ENCODE peak calls at places on chromosomes 5 and 9, in six cellular contexts. L, I, P, S, Y and Q are unnamed samples.
A peak's percentile ranks its signal among the peaks of the same experiment; 100 is the strongest.

GRCh38 chr9:90773593-90773992 is 28.0 kb upstream of the SYK start:
- DNase-seq in L (no peak), I (no peak), P (no peak), S (no peak), Y (no peak), Q (no peak)

GRCh38 chr5:82885657-82886389 is 191.4 kb downstream of the TMEM167A start:
- DNase-seq in L (no peak), I (no peak), P (no peak), S (no peak), Y (no peak), Q (no peak)

GRCh38 chr9:109101810-109102209 is 17.9 kb downstream of the TMEM245 start:
- DNase-seq in L (peak; percentile 27), I (no peak), P (no peak), S (no peak), Y (no peak), Q (no peak)

GRCh38 chr5:5886812-5887486 is 464.5 kb downstream of the ICE1 start:
- DNase-seq in L (no peak), I (no peak), P (peak; percentile 12), S (peak; percentile 5), Y (peak; percentile 64), Q (no peak)

GRCh38 chr9:137412431-137412830 is 10.5 kb downstream of the EXD3 start:
- DNase-seq in L (no peak), I (no peak), P (no peak), S (no peak), Y (no peak), Q (no peak)

GRCh38 chr9:123046796-123047195 is 13.3 kb downstream of the GPR21 start:
- DNase-seq in L (no peak), I (no peak), P (no peak), S (no peak), Y (no peak), Q (no peak)

GRCh38 chr5:1111727-1112289 is at the start of gene SLC12A7:
- DNase-seq in L (no peak), I (peak; percentile 63), P (peak; percentile 51), S (peak; percentile 57), Y (peak; percentile 84), Q (peak; percentile 71)

GRCh38 chr5:177232761-177233160 is 70.8 kb downstream of the RAB24 start:
- DNase-seq in L (no peak), I (no peak), P (no peak), S (no peak), Y (no peak), Q (no peak)

GRCh38 chr5:76616206-76616605 is 7.0 kb downstream of the F2RL2 start:
- DNase-seq in L (no peak), I (no peak), P (no peak), S (no peak), Y (no peak), Q (no peak)

GRCh38 chr9:22053178-22053577 is 44.1 kb upstream of the CDKN2B start:
- DNase-seq in L (no peak), I (no peak), P (no peak), S (no peak), Y (no peak), Q (no peak)

DNA sequence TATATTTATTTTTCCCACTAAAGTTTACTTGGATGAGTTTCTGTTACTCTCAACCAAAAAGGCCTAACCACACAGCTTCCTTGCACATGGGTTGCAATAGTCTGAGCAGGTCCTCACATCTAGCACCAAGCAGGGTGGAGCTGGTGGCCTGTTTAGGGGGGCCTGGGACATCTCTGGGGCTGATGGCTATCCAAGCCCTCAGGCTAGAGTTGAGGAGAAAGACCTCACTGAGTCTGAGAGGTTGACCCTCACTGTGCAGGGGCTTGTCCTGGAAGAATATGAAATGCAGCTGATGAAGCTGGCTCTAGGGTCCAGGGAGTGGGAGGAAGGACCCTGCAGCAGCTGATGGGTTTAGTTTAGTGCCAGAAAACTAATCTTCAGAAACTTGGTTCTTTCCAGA is 217.1 kb upstream of the MVB12B start:
- DNase-seq in L (no peak), I (no peak), P (no peak), S (no peak), Y (no peak), Q (no peak)
- H3K27ac ChIP-seq in L (no peak overlapping the region), I (no peak overlapping the region), P (no peak overlapping the region), S (no peak overlapping the region), Y (no peak overlapping the region), Q (no peak overlapping the region)

DNA sequence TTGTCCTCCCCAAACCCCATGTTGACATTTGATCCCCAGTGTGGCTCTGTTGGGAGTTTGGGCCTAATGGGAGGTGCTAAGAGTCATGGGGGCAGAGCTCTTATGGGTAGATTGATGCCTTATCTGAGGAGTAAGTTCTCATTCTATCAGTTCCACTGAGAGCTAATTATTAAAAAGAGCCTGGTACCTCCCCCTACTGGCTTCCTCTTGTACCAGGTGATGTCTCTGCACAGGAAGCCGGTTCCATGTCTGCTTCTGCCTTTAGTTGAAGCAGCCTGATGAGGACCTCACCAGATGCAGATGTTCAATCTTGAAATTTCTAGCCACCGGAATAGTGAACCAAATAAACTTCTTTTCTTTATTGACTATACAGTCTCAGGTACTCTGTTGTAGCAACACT is 10.8 kb downstream of the GABRB2 start:
- DNase-seq in L (no peak), I (no peak), P (no peak), S (no peak), Y (no peak), Q (no peak)
- TF ChIP-seq CTCF in L (no peak), I (no peak), P (no peak), S (no peak), Y (no peak), Q (no peak)

GRCh38 chr5:38149815-38150195 is 108.6 kb upstream of the EGFLAM start:
- DNase-seq in L (no peak), I (no peak), P (no peak), S (no peak), Y (no peak), Q (no peak)

GRCh38 chr5:38157024-38157423 is 101.3 kb upstream of the EGFLAM start:
- DNase-seq in L (no peak), I (no peak), P (no peak), S (no peak), Y (no peak), Q (no peak)

GRCh38 chr5:38151878-38152277 is 106.5 kb upstream of the EGFLAM start:
- DNase-seq in L (no peak), I (no peak), P (no peak), S (no peak), Y (no peak), Q (no peak)

GRCh38 chr5:38154615-38155204 is 103.6 kb upstream of the EGFLAM start:
- DNase-seq in L (no peak), I (no peak), P (no peak), S (no peak), Y (no peak), Q (no peak)
- H3K27me3 ChIP-seq in L (peaks cover 67% of the 10 kb centered on the region), I (peaks cover 3% of the 10 kb centered on the region), P (no peaks in the 10 kb centered on the region), S (no peaks in the 10 kb centered on the region), Y (no peaks in the 10 kb centered on the region), Q (peaks cover 22% of the 10 kb centered on the region)

GRCh38 chr5:107598958-107599357 is 71.8 kb downstream of the EFNA5 start:
- DNase-seq in L (no peak), I (no peak), P (no peak), S (no peak), Y (no peak), Q (no peak)

GRCh38 chr5:107592515-107592914 is 78.2 kb downstream of the EFNA5 start:
- DNase-seq in L (no peak), I (no peak), P (no peak), S (no peak), Y (no peak), Q (no peak)

GRCh38 chr5:107597803-107598202 is 72.9 kb downstream of the EFNA5 start:
- DNase-seq in L (no peak), I (no peak), P (no peak), S (no peak), Y (no peak), Q (no peak)

GRCh38 chr5:107593009-107593408 is 77.7 kb downstream of the EFNA5 start:
- DNase-seq in L (no peak), I (no peak), P (no peak), S (no peak), Y (no peak), Q (no peak)

DNA sequence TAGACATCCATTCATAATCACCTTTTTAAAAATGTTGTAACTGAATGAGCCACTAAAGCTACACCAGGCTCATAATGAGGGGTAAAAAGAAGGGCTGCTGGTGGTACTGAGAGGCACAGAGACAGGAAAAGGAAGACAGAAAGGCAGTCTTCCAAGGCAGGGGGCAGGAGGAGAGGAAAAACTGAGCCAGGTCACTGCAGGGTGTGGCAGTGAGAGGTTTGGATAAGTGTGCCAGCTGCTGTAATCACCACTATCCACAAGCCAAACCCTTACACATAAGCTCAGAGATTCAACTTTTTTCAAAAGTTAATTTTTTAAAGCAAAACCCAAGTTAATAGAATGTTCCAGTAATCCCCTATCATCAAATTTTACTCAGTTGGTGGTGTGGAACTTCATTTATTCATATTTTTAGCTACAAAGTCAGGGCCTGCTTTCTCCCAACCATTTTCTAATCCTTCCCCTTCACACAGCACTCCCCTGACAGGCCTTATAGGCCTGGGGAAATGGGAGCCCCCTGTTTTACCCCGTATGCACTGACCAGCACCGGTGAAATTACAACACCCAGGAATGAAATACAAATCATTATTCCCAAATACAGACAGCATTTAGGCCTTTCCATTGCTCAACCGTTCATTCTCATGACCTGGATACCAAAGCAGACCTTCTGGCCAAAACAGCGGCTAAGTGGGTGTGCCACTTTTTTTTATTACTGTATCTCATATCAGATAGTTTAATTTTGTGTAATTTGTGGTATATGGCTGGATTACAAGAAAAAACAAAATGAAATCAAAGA is 76.3 kb downstream of the EFNA5 start:
- DNase-seq in L (no peak), I (no peak), P (no peak), S (no peak), Y (no peak), Q (no peak)
- H3K27ac ChIP-seq in L (no peak overlapping the region), I (peak overlapping the region; percentile 31), P (no peak overlapping the region), S (no peak overlapping the region), Y (no peak overlapping the region), Q (peak overlapping the region; percentile 64)

DNA sequence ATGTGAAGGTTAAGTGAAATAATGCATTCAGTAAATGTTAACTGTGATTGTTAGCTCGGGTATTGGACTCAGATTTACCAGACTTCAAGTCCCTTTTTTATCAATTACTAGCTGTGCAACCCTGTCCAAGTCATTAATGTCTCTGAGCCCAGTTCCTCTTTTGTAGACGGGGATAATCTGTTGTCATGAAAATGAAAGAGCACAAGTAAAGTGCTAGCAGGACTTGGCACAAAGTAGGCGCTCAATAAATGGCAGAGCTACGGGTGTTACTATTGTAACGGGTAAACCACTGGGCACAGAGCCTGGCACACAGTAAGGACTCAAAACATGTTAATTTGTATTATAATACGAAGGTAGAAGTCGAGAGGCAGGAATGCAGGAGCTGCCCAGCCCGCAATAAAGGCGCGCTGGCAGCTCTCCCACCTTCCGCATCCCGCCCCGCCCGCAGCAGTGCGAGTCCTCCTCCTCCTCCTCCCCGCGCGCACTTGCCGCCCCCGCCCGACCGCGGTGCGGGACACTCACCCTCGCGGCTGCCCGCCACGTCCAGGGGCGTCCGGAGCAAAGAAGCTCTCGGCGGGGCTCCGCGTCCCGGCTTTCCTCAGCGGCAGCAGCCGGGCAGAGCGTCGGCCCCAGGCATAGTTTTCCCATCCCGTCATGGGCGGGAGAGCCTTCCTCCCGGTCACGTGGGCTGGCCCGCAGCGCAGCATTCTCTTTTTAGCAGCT is at the start of gene C1QTNF2:
- DNase-seq in L (no peak), I (no peak), P (no peak), S (peak; percentile 56), Y (no peak), Q (peak; percentile 71)
- TF ChIP-seq CTCF in L (no peak), I (no peak), P (no peak), S (no peak), Y (no peak), Q (no peak)

GRCh38 chr9:132489536-132489935 is 79.5 kb downstream of the CFAP77 start:
- DNase-seq in L (no peak), I (no peak), P (no peak), S (no peak), Y (no peak), Q (no peak)
- H3K27me3 ChIP-seq in L (peaks cover 9% of the 10 kb centered on the region), I (no peaks in the 10 kb centered on the region), P (peaks cover 13% of the 10 kb centered on the region), S (peaks cover 24% of the 10 kb centered on the region), Y (no peaks in the 10 kb centered on the region), Q (peaks cover 61% of the 10 kb centered on the region)